ENCODE peak calls at places on chromosomes 6 and 20, in seven cellular contexts. V is mesendoderm, F is cardiac muscle cell, R is endothelial cell of umbilical vein, D is heart right ventricle, T is Panc1, A is GM23248. K is an unnamed sample. For H3K36me3, the result is how much of the 10 kb centered on the place peaks cover.

GRCh38 chr6:144346719-144347446 is 61.7 kb downstream of the UTRN start:
- DNase-seq in V (peak), F (peak), R (peak), D (peak), T (no peak), A (peak), K (no peak)

GRCh38 chr20:32012159-32012682 is 2.0 kb downstream of the CCM2L start:
- DNase-seq in V (no peak), F (no peak), R (no peak), D (no peak), T (no peak), A (no peak), K (no peak)

GRCh38 chr6:54094837-54095236 is 16.4 kb upstream of the MLIP start:
- DNase-seq in V (no peak), F (no peak), R (no peak), D (no peak), T (no peak), A (no peak), K (no peak)

GRCh38 chr6:13863699-13864155 is 49.4 kb upstream of the MCUR1 start:
- DNase-seq in V (peak), F (no peak), R (no peak), D (no peak), T (no peak), A (no peak), K (peak)

GRCh38 chr20:62428396-62429160 is 1.2 kb upstream of the RBBP8NL start:
- DNase-seq in V (no peak), F (no peak), R (no peak), D (no peak), T (no peak), A (no peak), K (no peak)

GRCh38 chr20:3360752-3361151 is 46.7 kb downstream of the DNAAF9 start:
- DNase-seq in V (no peak), F (no peak), R (no peak), D (no peak), T (no peak), A (no peak), K (no peak)

GRCh38 chr6:6605873-6606272 is 17.4 kb downstream of the LY86 start:
- DNase-seq in V (no peak), F (no peak), R (no peak), D (no peak), T (no peak), A (no peak), K (no peak)

GRCh38 chr6:38786486-38786885 is 71.4 kb downstream of the DNAH8 start:
- DNase-seq in V (no peak), F (no peak), R (peak), D (no peak), T (no peak), A (no peak), K (no peak)

GRCh38 chr6:163146036-163146435 is 268.5 kb upstream of the QKI start:
- DNase-seq in V (no peak), F (no peak), R (no peak), D (no peak), T (no peak), A (peak), K (no peak)

GRCh38 chr6:116047173-116047933 is 13.3 kb downstream of the FRK start:
- DNase-seq in V (no peak), F (no peak), R (no peak), D (no peak), T (no peak), A (peak), K (no peak)

GRCh38 chr6:20747996-20748395 is 213.7 kb downstream of the CDKAL1 start:
- DNase-seq in V (no peak), F (no peak), R (no peak), D (no peak), T (no peak), A (no peak), K (no peak)
- H3K36me3 ChIP-seq in V (under half), F (under half), R (under half), D (under half), T (under half), A (under half), K (under half)

GRCh38 chr6:139871165-139871710 is 496.8 kb upstream of the CITED2 start:
- DNase-seq in V (no peak), F (no peak), R (no peak), D (no peak), T (no peak), A (no peak), K (no peak)

GRCh38 chr6:139877828-139878405 is 503.5 kb upstream of the CITED2 start:
- DNase-seq in V (no peak), F (no peak), R (no peak), D (no peak), T (no peak), A (no peak), K (no peak)

GRCh38 chr6:139868576-139868975 is 494.1 kb upstream of the CITED2 start:
- DNase-seq in V (peak), F (no peak), R (no peak), D (no peak), T (no peak), A (no peak), K (no peak)

GRCh38 chr6:139871844-139872510 is 497.5 kb upstream of the CITED2 start:
- DNase-seq in V (no peak), F (no peak), R (no peak), D (no peak), T (no peak), A (no peak), K (no peak)

GRCh38 chr6:139872635-139873034 is 498.2 kb upstream of the CITED2 start:
- DNase-seq in V (no peak), F (no peak), R (no peak), D (no peak), T (no peak), A (no peak), K (no peak)
- H3K4me3 ChIP-seq in V (no peak), F (no peak), R (no peak), D (no peak), T (no peak), A (no peak), K (no peak)

GRCh38 chr6:160014869-160015182 is 45.9 kb downstream of the IGF2R start:
- DNase-seq in V (no peak), F (no peak), R (no peak), D (no peak), T (no peak), A (no peak), K (no peak)
- H3K36me3 ChIP-seq in V (under half), F (under half), R (under half), D (under half), T (under half), A (under half), K (under half)

GRCh38 chr20:57629976-57630525 is 9.8 kb upstream of the ZBP1 start:
- DNase-seq in V (no peak), F (no peak), R (no peak), D (peak), T (no peak), A (no peak), K (no peak)
- H3K4me3 ChIP-seq in V (no peak), F (no peak), R (no peak), D (no peak), T (no peak), A (no peak), K (no peak)